ENCODE peak calls at places on chromosomes 16 and 17, in five cellular contexts. One of them, this sample, is unnamed.

GRCh38 chr16:21081329-21081728 is 69.3 kb downstream of the DNAH3 start:
- DNase-seq in H1: no peak
- DNase-seq in HepG2: no peak
- DNase-seq in HCT116: no peak
- DNase-seq in GM12878: no peak
- DNase-seq in this sample: no peak

GRCh38 chr16:67767953-67768352 is 38.4 kb downstream of the RANBP10 start:
- DNase-seq in HCT116: no peak
- DNase-seq in H1: no peak
- DNase-seq in HepG2: no peak
- DNase-seq in GM12878: no peak
- DNase-seq in this sample: no peak

GRCh38 chr17:21677911-21678310 is 14.4 kb upstream of the KCNJ18 start:
- DNase-seq in GM12878: no peak
- DNase-seq in HCT116: no peak
- DNase-seq in HepG2: no peak
- DNase-seq in H1: no peak
- DNase-seq in this sample: no peak

GRCh38 chr17:74017461-74017860 is 186.0 kb upstream of the RPL38 start:
- DNase-seq in HCT116: no peak
- DNase-seq in H1: no peak
- DNase-seq in HepG2: no peak
- DNase-seq in GM12878: no peak
- DNase-seq in this sample: no peak

GRCh38 chr16:3961449-3961849 is 80.9 kb upstream of the CREBBP start:
- DNase-seq in HepG2: peak; percentile 65
- DNase-seq in HCT116: no peak
- DNase-seq in H1: no peak
- DNase-seq in GM12878: no peak
- DNase-seq in this sample: peak; percentile 35

GRCh38 chr17:27282054-27282501 is 11.8 kb upstream of the WSB1 start:
- DNase-seq in GM12878: peak; percentile 49
- DNase-seq in HepG2: no peak
- DNase-seq in H1: no peak
- DNase-seq in HCT116: no peak
- DNase-seq in this sample: no peak

GRCh38 chr17:32494621-32495346 is 8.0 kb downstream of the CDK5R1 start:
- DNase-seq in H1: no peak
- DNase-seq in HepG2: no peak
- DNase-seq in HCT116: no peak
- DNase-seq in GM12878: no peak
- DNase-seq in this sample: no peak

GRCh38 chr17:75695830-75696271 is 25.4 kb upstream of the ITGB4 start:
- DNase-seq in H1: no peak
- DNase-seq in HepG2: no peak
- DNase-seq in GM12878: no peak
- DNase-seq in HCT116: no peak
- DNase-seq in this sample: no peak

GRCh38 chr16:49557070-49557446 is 183.5 kb downstream of the C16orf78 start:
- DNase-seq in GM12878: no peak
- DNase-seq in H1: peak; percentile 75
- DNase-seq in HepG2: peak; percentile 7
- DNase-seq in HCT116: no peak
- DNase-seq in this sample: no peak

GRCh38 chr17:77233635-77234334 is 93.0 kb downstream of the SEC14L1 start:
- DNase-seq in H1: no peak
- DNase-seq in HepG2: peak; percentile 59
- DNase-seq in HCT116: no peak
- DNase-seq in GM12878: peak; percentile 57
- DNase-seq in this sample: peak; percentile 71

GRCh38 chr16:64858076-64858475 is 263.8 kb downstream of the CDH11 start:
- DNase-seq in HCT116: no peak
- DNase-seq in HepG2: no peak
- DNase-seq in GM12878: no peak
- DNase-seq in H1: no peak
- DNase-seq in this sample: no peak

GRCh38 chr16:2235234-2235651 is 1.0 kb upstream of the DNASE1L2 start:
- DNase-seq in HepG2: no peak
- DNase-seq in HCT116: no peak
- DNase-seq in GM12878: no peak
- DNase-seq in H1: no peak
- DNase-seq in this sample: no peak

GRCh38 chr17:61253937-61254677 is 145.5 kb upstream of the TBX2 start:
- DNase-seq in HepG2: no peak
- DNase-seq in GM12878: no peak
- DNase-seq in H1: no peak
- DNase-seq in HCT116: no peak
- DNase-seq in this sample: no peak

GRCh38 chr17:38879878-38880727 is 10.2 kb downstream of the LASP1 start:
- DNase-seq in H1: peak; percentile 79
- DNase-seq in HepG2: no peak
- DNase-seq in GM12878: no peak
- DNase-seq in HCT116: no peak
- DNase-seq in this sample: no peak

GRCh38 chr16:16830973-16831372 is 452.0 kb downstream of the NPIPA7 start:
- DNase-seq in HCT116: no peak
- DNase-seq in HepG2: no peak
- DNase-seq in H1: no peak
- DNase-seq in GM12878: no peak
- DNase-seq in this sample: no peak

GRCh38 chr17:17179371-17179827 is 26.7 kb downstream of the PLD6 start:
- DNase-seq in HCT116: no peak
- DNase-seq in HepG2: no peak
- DNase-seq in GM12878: peak; percentile 30
- DNase-seq in H1: no peak
- DNase-seq in this sample: no peak

GRCh38 chr16:87454391-87454790 is 38.4 kb downstream of the ZCCHC14 start:
- DNase-seq in HCT116: no peak
- DNase-seq in H1: no peak
- DNase-seq in GM12878: no peak
- DNase-seq in HepG2: no peak
- DNase-seq in this sample: no peak

GRCh38 chr16:47034455-47034854 is 61.0 kb upstream of the DNAJA2 start:
- DNase-seq in H1: no peak
- DNase-seq in GM12878: no peak
- DNase-seq in HCT116: no peak
- DNase-seq in HepG2: no peak
- DNase-seq in this sample: no peak

GRCh38 chr16:22004321-22004720 is 3.4 kb upstream of the PDZD9 start:
- DNase-seq in GM12878: no peak
- DNase-seq in H1: peak; percentile 39
- DNase-seq in HCT116: no peak
- DNase-seq in HepG2: no peak
- DNase-seq in this sample: no peak

GRCh38 chr17:50176559-50177471 is 11.0 kb downstream of the SGCA start:
- DNase-seq in GM12878: no peak
- DNase-seq in H1: no peak
- DNase-seq in HCT116: no peak
- DNase-seq in HepG2: no peak
- DNase-seq in this sample: no peak

GRCh38 chr17:42135664-42136653 is 13.4 kb downstream of the HSPB9 start:
- DNase-seq in HepG2: peak; percentile 91
- DNase-seq in H1: no peak
- DNase-seq in HCT116: peak; percentile 7
- DNase-seq in GM12878: no peak
- DNase-seq in this sample: peak; percentile 33

GRCh38 chr17:74332763-74333220 is 6.8 kb downstream of the KIF19 start:
- DNase-seq in H1: no peak
- DNase-seq in GM12878: no peak
- DNase-seq in HepG2: no peak
- DNase-seq in HCT116: no peak
- DNase-seq in this sample: peak; percentile 58

GRCh38 chr17:38415250-38416194 is 12.7 kb upstream of the ARHGAP23 start:
- DNase-seq in HepG2: peak; percentile 59
- DNase-seq in HCT116: peak; percentile 23
- DNase-seq in GM12878: peak; percentile 11
- DNase-seq in H1: peak; percentile 86
- DNase-seq in this sample: no peak

GRCh38 chr16:47388705-47389104 is 72.2 kb downstream of the ITFG1 start:
- DNase-seq in HepG2: no peak
- DNase-seq in HCT116: no peak
- DNase-seq in GM12878: no peak
- DNase-seq in H1: no peak
- DNase-seq in this sample: peak; percentile 72

GRCh38 chr16:56614549-56614991 is 6.2 kb downstream of the MT2A start:
- DNase-seq in H1: no peak
- DNase-seq in HCT116: no peak
- DNase-seq in HepG2: peak; percentile 39
- DNase-seq in GM12878: no peak
- DNase-seq in this sample: no peak

GRCh38 chr17:78409191-78409621 is 30.8 kb downstream of the PGS1 start:
- DNase-seq in H1: no peak
- DNase-seq in GM12878: no peak
- DNase-seq in HepG2: no peak
- DNase-seq in HCT116: no peak
- DNase-seq in this sample: no peak

GRCh38 chr16:79571753-79572544 is 28.6 kb downstream of the MAF start:
- DNase-seq in HCT116: no peak
- DNase-seq in HepG2: no peak
- DNase-seq in GM12878: no peak
- DNase-seq in H1: no peak
- DNase-seq in this sample: no peak

GRCh38 chr16:56263711-56264608 is 72.7 kb downstream of the GNAO1 start:
- DNase-seq in HepG2: peak; percentile 81
- DNase-seq in GM12878: no peak
- DNase-seq in HCT116: no peak
- DNase-seq in H1: no peak
- DNase-seq in this sample: peak; percentile 63

GRCh38 chr16:25978227-25978626 is 286.5 kb downstream of the HS3ST4 start:
- DNase-seq in HepG2: no peak
- DNase-seq in HCT116: no peak
- DNase-seq in H1: no peak
- DNase-seq in GM12878: no peak
- DNase-seq in this sample: no peak

GRCh38 chr16:49189286-49189685 is 92.4 kb downstream of the CBLN1 start:
- DNase-seq in GM12878: no peak
- DNase-seq in HCT116: no peak
- DNase-seq in H1: peak; percentile 4
- DNase-seq in HepG2: no peak
- DNase-seq in this sample: no peak

GRCh38 chr17:78529871-78530670 is 47.1 kb downstream of the DNAH17 start:
- DNase-seq in HepG2: no peak
- DNase-seq in GM12878: no peak
- DNase-seq in H1: no peak
- DNase-seq in HCT116: no peak
- DNase-seq in this sample: no peak

GRCh38 chr16:66189951-66190350 is 176.5 kb upstream of the CDH5 start:
- DNase-seq in HepG2: no peak
- DNase-seq in H1: no peak
- DNase-seq in HCT116: no peak
- DNase-seq in GM12878: no peak
- DNase-seq in this sample: no peak

GRCh38 chr16:56662357-56663354 is 4.9 kb downstream of the MT1F start:
- DNase-seq in HepG2: no peak
- DNase-seq in H1: no peak
- DNase-seq in HCT116: no peak
- DNase-seq in GM12878: no peak
- DNase-seq in this sample: no peak

GRCh38 chr17:80509311-80509710 is 32.9 kb upstream of the NPTX1 start:
- DNase-seq in HepG2: no peak
- DNase-seq in H1: no peak
- DNase-seq in HCT116: no peak
- DNase-seq in GM12878: no peak
- DNase-seq in this sample: no peak

GRCh38 chr17:80512233-80512632 is 32.4 kb upstream of the RPTOR start:
- DNase-seq in H1: no peak
- DNase-seq in GM12878: no peak
- DNase-seq in HepG2: no peak
- DNase-seq in HCT116: no peak
- DNase-seq in this sample: no peak

GRCh38 chr17:80510772-80511171 is 33.9 kb upstream of the RPTOR start:
- DNase-seq in HCT116: no peak
- DNase-seq in GM12878: no peak
- DNase-seq in H1: no peak
- DNase-seq in HepG2: no peak
- DNase-seq in this sample: no peak

GRCh38 chr17:80511222-80512180 is 33.1 kb upstream of the RPTOR start:
- DNase-seq in HCT116: no peak
- DNase-seq in H1: peak; percentile 79
- DNase-seq in HepG2: no peak
- DNase-seq in GM12878: no peak
- DNase-seq in this sample: peak; percentile 39

GRCh38 chr17:80510132-80510531 is 33.7 kb upstream of the NPTX1 start:
- DNase-seq in GM12878: no peak
- DNase-seq in H1: no peak
- DNase-seq in HCT116: no peak
- DNase-seq in HepG2: no peak
- DNase-seq in this sample: no peak
- TF ChIP-seq SP1 in GM12878: no peak
- TF ChIP-seq SP1 in H1: no peak
- TF ChIP-seq SP1 in HCT116: no peak
- TF ChIP-seq SP1 in HepG2: no peak
- TF ChIP-seq SP1 in this sample: no peak

GRCh38 chr16:70689970-70690905 is 4.4 kb upstream of the MTSS2 start:
- DNase-seq in GM12878: no peak
- DNase-seq in HepG2: no peak
- DNase-seq in HCT116: no peak
- DNase-seq in H1: no peak
- DNase-seq in this sample: no peak
- H3K4me1 ChIP-seq in GM12878: no peaks in the 10 kb centered on the region
- H3K4me1 ChIP-seq in HepG2: peaks cover 83% of the 10 kb centered on the region
- H3K4me1 ChIP-seq in HCT116: peaks cover 49% of the 10 kb centered on the region
- H3K4me1 ChIP-seq in H1: peaks cover 32% of the 10 kb centered on the region
- H3K4me1 ChIP-seq in this sample: peaks cover 17% of the 10 kb centered on the region

DNA sequence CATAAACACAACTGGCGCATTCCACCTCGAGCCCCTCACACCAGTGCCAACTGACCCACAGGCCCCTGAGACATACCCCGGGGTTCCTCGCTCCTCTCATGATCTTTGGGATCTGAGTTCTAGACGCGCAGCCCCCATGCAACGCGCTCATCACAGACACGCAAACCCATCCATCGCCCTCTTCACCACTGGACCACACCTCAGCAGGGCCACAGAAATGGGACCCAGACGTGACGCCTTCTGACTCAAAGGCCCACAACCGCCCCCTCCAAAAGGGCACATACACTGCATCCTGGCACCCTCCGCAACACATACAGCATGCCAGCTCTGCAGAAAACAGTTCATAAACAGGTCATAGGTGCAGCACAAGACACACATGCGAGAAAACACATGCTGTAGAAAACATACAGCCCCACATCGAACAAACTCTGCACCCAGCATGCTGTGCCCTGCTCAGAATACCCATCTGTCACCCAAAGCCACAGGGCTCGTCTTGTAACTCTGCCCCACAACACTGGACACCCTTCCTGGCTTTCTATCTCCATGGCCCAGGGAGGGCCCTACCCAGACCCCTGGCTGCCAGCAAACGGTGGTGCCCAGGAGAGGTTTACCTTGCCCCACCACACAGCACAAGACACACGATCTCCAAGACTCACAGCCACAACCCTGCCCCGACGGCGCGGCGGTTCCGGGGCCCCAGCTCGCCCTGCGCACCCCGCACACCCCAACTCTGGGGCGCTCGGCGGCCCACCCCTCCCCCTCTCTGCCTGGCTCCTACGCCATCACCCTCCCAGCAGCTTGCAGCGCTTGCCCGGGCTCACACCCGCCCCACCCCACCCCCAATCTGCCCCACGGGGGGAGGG is 924 bp downstream of the ZBTB4 start:
- DNase-seq in GM12878: no peak
- DNase-seq in HepG2: no peak
- DNase-seq in HCT116: no peak
- DNase-seq in H1: peak; percentile 69
- DNase-seq in this sample: peak; percentile 54
- TF ChIP-seq ATF3 in GM12878: no peak
- TF ChIP-seq ATF3 in HepG2: no peak
- TF ChIP-seq ATF3 in HCT116: no peak
- TF ChIP-seq ATF3 in H1: no peak
- TF ChIP-seq ATF3 in this sample: no peak

GRCh38 chr17:58006563-58006923 is 503 bp downstream of the SRSF1 start:
- DNase-seq in HCT116: peak; percentile 49
- DNase-seq in H1: peak; percentile 60
- DNase-seq in HepG2: peak; percentile 77
- DNase-seq in GM12878: no peak
- DNase-seq in this sample: peak; percentile 66
- TF ChIP-seq SP1 in HCT116: no peak
- TF ChIP-seq SP1 in H1: no peak
- TF ChIP-seq SP1 in HepG2: no peak
- TF ChIP-seq SP1 in GM12878: no peak
- TF ChIP-seq SP1 in this sample: no peak